ENCODE peak calls at places on chromosomes 13 and 19, in four cellular contexts. One of them, this sample, is unnamed.

GRCh38 chr13:19172647-19173030 is 9.0 kb downstream of the TUBA3C start:
- DNase-seq in nephron progenitor cell: no peak
- DNase-seq in activated CD4-positive, alpha-beta T cell treated with anti-CD3 and anti-CD28 coated beads, Interleukin-2, amount 50 U/mL, for 24 hours: no peak
- DNase-seq in stromal cell of bone marrow: no peak
- DNase-seq in this sample: no peak

GRCh38 chr19:956747-957451 is 27.2 kb upstream of the WDR18 start:
- DNase-seq in nephron progenitor cell: no peak
- DNase-seq in activated CD4-positive, alpha-beta T cell treated with anti-CD3 and anti-CD28 coated beads, Interleukin-2, amount 50 U/mL, for 24 hours: no peak
- DNase-seq in stromal cell of bone marrow: no peak
- DNase-seq in this sample: no peak

GRCh38 chr19:3761382-3762129 is at the start of gene APBA3:
- DNase-seq in nephron progenitor cell: peak; percentile 96
- DNase-seq in activated CD4-positive, alpha-beta T cell treated with anti-CD3 and anti-CD28 coated beads, Interleukin-2, amount 50 U/mL, for 24 hours: peak; percentile 94
- DNase-seq in stromal cell of bone marrow: peak; percentile 72
- DNase-seq in this sample: peak; percentile 92

GRCh38 chr19:7488736-7489353 is at the start of gene PEX11G:
- DNase-seq in stromal cell of bone marrow: peak; percentile 69
- DNase-seq in activated CD4-positive, alpha-beta T cell treated with anti-CD3 and anti-CD28 coated beads, Interleukin-2, amount 50 U/mL, for 24 hours: peak; percentile 87
- DNase-seq in nephron progenitor cell: peak; percentile 95
- DNase-seq in this sample: peak; percentile 94

GRCh38 chr13:31380728-31381127 is 181.0 kb downstream of the B3GLCT start:
- DNase-seq in stromal cell of bone marrow: no peak
- DNase-seq in nephron progenitor cell: peak; percentile 5
- DNase-seq in activated CD4-positive, alpha-beta T cell treated with anti-CD3 and anti-CD28 coated beads, Interleukin-2, amount 50 U/mL, for 24 hours: no peak
- DNase-seq in this sample: no peak

GRCh38 chr13:106619688-106620555 is 52.0 kb upstream of the ARGLU1 start:
- DNase-seq in stromal cell of bone marrow: peak; percentile 45
- DNase-seq in activated CD4-positive, alpha-beta T cell treated with anti-CD3 and anti-CD28 coated beads, Interleukin-2, amount 50 U/mL, for 24 hours: peak; percentile 4
- DNase-seq in nephron progenitor cell: peak; percentile 36
- DNase-seq in this sample: no peak

GRCh38 chr13:98563071-98563470 is 13.8 kb downstream of the STK24 start:
- DNase-seq in nephron progenitor cell: no peak
- DNase-seq in stromal cell of bone marrow: no peak
- DNase-seq in activated CD4-positive, alpha-beta T cell treated with anti-CD3 and anti-CD28 coated beads, Interleukin-2, amount 50 U/mL, for 24 hours: no peak
- DNase-seq in this sample: no peak

GRCh38 chr19:8209965-8210659 is 942 bp downstream of the CERS4 start:
- DNase-seq in nephron progenitor cell: peak; percentile 47
- DNase-seq in stromal cell of bone marrow: no peak
- DNase-seq in activated CD4-positive, alpha-beta T cell treated with anti-CD3 and anti-CD28 coated beads, Interleukin-2, amount 50 U/mL, for 24 hours: no peak
- DNase-seq in this sample: no peak

GRCh38 chr19:45600340-45600885 is 1.6 kb downstream of the GPR4 start:
- DNase-seq in stromal cell of bone marrow: no peak
- DNase-seq in activated CD4-positive, alpha-beta T cell treated with anti-CD3 and anti-CD28 coated beads, Interleukin-2, amount 50 U/mL, for 24 hours: no peak
- DNase-seq in nephron progenitor cell: no peak
- DNase-seq in this sample: no peak

GRCh38 chr19:5364674-5365073 is 24.1 kb upstream of the PTPRS start:
- DNase-seq in stromal cell of bone marrow: no peak
- DNase-seq in activated CD4-positive, alpha-beta T cell treated with anti-CD3 and anti-CD28 coated beads, Interleukin-2, amount 50 U/mL, for 24 hours: no peak
- DNase-seq in nephron progenitor cell: no peak
- DNase-seq in this sample: no peak